ENCODE peak calls at places on chromosomes 16 and 17, in four cellular contexts. One of them, this sample, is unnamed.

GRCh38 chr17:57045868-57046671 is 39.0 kb upstream of the AKAP1 start:
- DNase-seq in HuH-7.5: peak
- DNase-seq in CD8-positive, alpha-beta T cell: peak
- DNase-seq in hypothalamus: no peak
- DNase-seq in this sample: no peak

GRCh38 chr17:6548578-6549330 is 7.6 kb downstream of the PITPNM3 start:
- DNase-seq in HuH-7.5: no peak
- DNase-seq in CD8-positive, alpha-beta T cell: no peak
- DNase-seq in hypothalamus: peak
- DNase-seq in this sample: no peak

GRCh38 chr17:29592850-29593545 is at the start of gene ANKRD13B:
- DNase-seq in hypothalamus: peak
- DNase-seq in HuH-7.5: peak
- DNase-seq in CD8-positive, alpha-beta T cell: peak
- DNase-seq in this sample: no peak

GRCh38 chr16:22300427-22301071 is 3.3 kb downstream of the POLR3E start:
- DNase-seq in HuH-7.5: peak
- DNase-seq in hypothalamus: peak
- DNase-seq in CD8-positive, alpha-beta T cell: peak
- DNase-seq in this sample: peak

GRCh38 chr16:78289844-78290277 is 190.4 kb downstream of the WWOX start:
- DNase-seq in CD8-positive, alpha-beta T cell: no peak
- DNase-seq in HuH-7.5: no peak
- DNase-seq in hypothalamus: no peak
- DNase-seq in this sample: peak

GRCh38 chr17:69175812-69176517 is 34.3 kb upstream of the ABCA6 start:
- DNase-seq in hypothalamus: no peak
- DNase-seq in CD8-positive, alpha-beta T cell: no peak
- DNase-seq in HuH-7.5: no peak
- DNase-seq in this sample: no peak

GRCh38 chr17:17749025-17749772 is 67.9 kb downstream of the RAI1 start:
- DNase-seq in hypothalamus: peak
- DNase-seq in CD8-positive, alpha-beta T cell: no peak
- DNase-seq in HuH-7.5: no peak
- DNase-seq in this sample: no peak

GRCh38 chr17:63974594-63975192 is 2.0 kb upstream of the SCN4A start:
- DNase-seq in HuH-7.5: no peak
- DNase-seq in hypothalamus: no peak
- DNase-seq in CD8-positive, alpha-beta T cell: no peak
- DNase-seq in this sample: no peak

GRCh38 chr17:50944054-50944901 is 78.1 kb upstream of the TOB1 start:
- DNase-seq in CD8-positive, alpha-beta T cell: peak
- DNase-seq in HuH-7.5: peak
- DNase-seq in hypothalamus: peak
- DNase-seq in this sample: peak

GRCh38 chr17:48997827-48998556 is 807 bp downstream of the IGF2BP1 start:
- DNase-seq in hypothalamus: no peak
- DNase-seq in HuH-7.5: no peak
- DNase-seq in CD8-positive, alpha-beta T cell: no peak
- DNase-seq in this sample: no peak

GRCh38 chr17:1144139-1144538 is 35.6 kb downstream of the ABR start:
- DNase-seq in HuH-7.5: no peak
- DNase-seq in hypothalamus: no peak
- DNase-seq in CD8-positive, alpha-beta T cell: no peak
- DNase-seq in this sample: no peak

GRCh38 chr16:75620326-75621169 is 2.5 kb downstream of the ADAT1 start:
- DNase-seq in HuH-7.5: no peak
- DNase-seq in CD8-positive, alpha-beta T cell: peak
- DNase-seq in hypothalamus: no peak
- DNase-seq in this sample: no peak

GRCh38 chr16:2095918-2096582 is 39.6 kb downstream of the PKD1 start:
- DNase-seq in hypothalamus: no peak
- DNase-seq in HuH-7.5: no peak
- DNase-seq in CD8-positive, alpha-beta T cell: no peak
- DNase-seq in this sample: no peak

GRCh38 chr16:56301391-56301850 is 110.1 kb downstream of the GNAO1 start:
- DNase-seq in hypothalamus: peak
- DNase-seq in CD8-positive, alpha-beta T cell: no peak
- DNase-seq in HuH-7.5: no peak
- DNase-seq in this sample: no peak

GRCh38 chr16:66406534-66407368 is 20.3 kb upstream of the BEAN1 start:
- DNase-seq in hypothalamus: peak
- DNase-seq in HuH-7.5: peak
- DNase-seq in CD8-positive, alpha-beta T cell: peak
- DNase-seq in this sample: peak

GRCh38 chr17:28497931-28498330 is 8.2 kb upstream of the FOXN1 start:
- DNase-seq in HuH-7.5: no peak
- DNase-seq in hypothalamus: no peak
- DNase-seq in CD8-positive, alpha-beta T cell: no peak
- DNase-seq in this sample: peak

GRCh38 chr17:31803494-31804213 is 55.4 kb downstream of the COPRS start:
- DNase-seq in HuH-7.5: peak
- DNase-seq in hypothalamus: no peak
- DNase-seq in CD8-positive, alpha-beta T cell: no peak
- DNase-seq in this sample: peak

GRCh38 chr17:59846391-59847165 is 46.2 kb downstream of the TUBD1 start:
- DNase-seq in hypothalamus: no peak
- DNase-seq in HuH-7.5: peak
- DNase-seq in CD8-positive, alpha-beta T cell: no peak
- DNase-seq in this sample: no peak

GRCh38 chr16:78195868-78196267 is 96.4 kb downstream of the WWOX start:
- DNase-seq in HuH-7.5: no peak
- DNase-seq in hypothalamus: no peak
- DNase-seq in CD8-positive, alpha-beta T cell: no peak
- DNase-seq in this sample: no peak

GRCh38 chr17:31525801-31526549 is 134.5 kb downstream of the RAB11FIP4 start:
- DNase-seq in hypothalamus: peak
- DNase-seq in HuH-7.5: peak
- DNase-seq in CD8-positive, alpha-beta T cell: no peak
- DNase-seq in this sample: peak

GRCh38 chr17:5629133-5629532 is 44.8 kb upstream of the NLRP1 start:
- DNase-seq in CD8-positive, alpha-beta T cell: no peak
- DNase-seq in HuH-7.5: no peak
- DNase-seq in hypothalamus: peak
- DNase-seq in this sample: no peak

GRCh38 chr17:19492140-19492539 is 41.5 kb upstream of the SLC47A1 start:
- DNase-seq in HuH-7.5: no peak
- DNase-seq in CD8-positive, alpha-beta T cell: no peak
- DNase-seq in hypothalamus: no peak
- DNase-seq in this sample: no peak

GRCh38 chr17:62644487-62645173 is 17.2 kb downstream of the MRC2 start:
- DNase-seq in CD8-positive, alpha-beta T cell: no peak
- DNase-seq in hypothalamus: no peak
- DNase-seq in HuH-7.5: peak
- DNase-seq in this sample: no peak

GRCh38 chr17:49557204-49558024 is 18.3 kb upstream of the NXPH3 start:
- DNase-seq in CD8-positive, alpha-beta T cell: peak
- DNase-seq in HuH-7.5: no peak
- DNase-seq in hypothalamus: no peak
- DNase-seq in this sample: no peak

GRCh38 chr16:67537270-67537635 is 8.6 kb downstream of the RIPOR1 start:
- DNase-seq in hypothalamus: peak
- DNase-seq in HuH-7.5: peak
- DNase-seq in CD8-positive, alpha-beta T cell: peak
- DNase-seq in this sample: no peak

GRCh38 chr16:4548124-4548523 is 8.0 kb upstream of the C16orf96 start:
- DNase-seq in CD8-positive, alpha-beta T cell: no peak
- DNase-seq in hypothalamus: no peak
- DNase-seq in HuH-7.5: no peak
- DNase-seq in this sample: no peak

GRCh38 chr17:3710951-3711383 is 12.7 kb upstream of the HASPIN start:
- DNase-seq in hypothalamus: no peak
- DNase-seq in CD8-positive, alpha-beta T cell: peak
- DNase-seq in HuH-7.5: no peak
- DNase-seq in this sample: no peak

GRCh38 chr17:49252148-49252682 is 21.6 kb upstream of the PHOSPHO1 start:
- DNase-seq in CD8-positive, alpha-beta T cell: no peak
- DNase-seq in hypothalamus: no peak
- DNase-seq in HuH-7.5: no peak
- DNase-seq in this sample: no peak

GRCh38 chr17:40598928-40599627 is 33.8 kb upstream of the CCR7 start:
- DNase-seq in HuH-7.5: no peak
- DNase-seq in hypothalamus: no peak
- DNase-seq in CD8-positive, alpha-beta T cell: peak
- DNase-seq in this sample: no peak

GRCh38 chr17:3690094-3690715 is 5.8 kb downstream of the P2RX5 start:
- DNase-seq in HuH-7.5: no peak
- DNase-seq in hypothalamus: no peak
- DNase-seq in CD8-positive, alpha-beta T cell: no peak
- DNase-seq in this sample: no peak

GRCh38 chr16:81066700-81067099 is 10.3 kb downstream of the C16orf46 start:
- DNase-seq in CD8-positive, alpha-beta T cell: no peak
- DNase-seq in hypothalamus: no peak
- DNase-seq in HuH-7.5: no peak
- DNase-seq in this sample: no peak

GRCh38 chr17:73474370-73474988 is 162.7 kb upstream of the CDC42EP4 start:
- DNase-seq in CD8-positive, alpha-beta T cell: no peak
- DNase-seq in HuH-7.5: no peak
- DNase-seq in hypothalamus: no peak
- DNase-seq in this sample: no peak

GRCh38 chr16:56929639-56930038 is 2.3 kb upstream of the HERPUD1 start:
- DNase-seq in hypothalamus: no peak
- DNase-seq in HuH-7.5: no peak
- DNase-seq in CD8-positive, alpha-beta T cell: no peak
- DNase-seq in this sample: no peak

GRCh38 chr16:18788828-18789514 is 1.2 kb downstream of the RPS15A start:
- DNase-seq in hypothalamus: no peak
- DNase-seq in HuH-7.5: no peak
- DNase-seq in CD8-positive, alpha-beta T cell: no peak
- DNase-seq in this sample: no peak

GRCh38 chr16:64238576-64238975 is 883.3 kb downstream of the CDH11 start:
- DNase-seq in HuH-7.5: no peak
- DNase-seq in hypothalamus: no peak
- DNase-seq in CD8-positive, alpha-beta T cell: no peak
- DNase-seq in this sample: no peak

GRCh38 chr17:77694391-77695363 is 263.8 kb upstream of the TNRC6C start:
- DNase-seq in hypothalamus: no peak
- DNase-seq in CD8-positive, alpha-beta T cell: no peak
- DNase-seq in HuH-7.5: no peak
- DNase-seq in this sample: no peak

GRCh38 chr16:14307623-14308356 is 236.7 kb downstream of the MRTFB start:
- DNase-seq in CD8-positive, alpha-beta T cell: no peak
- DNase-seq in hypothalamus: peak
- DNase-seq in HuH-7.5: no peak
- DNase-seq in this sample: peak

This sample was measured in T47D.